ENCODE peak calls at places on chromosomes 1 and 21, in seven cellular contexts. One of them, this sample, is unnamed.
A peak's percentile ranks its signal among the peaks of the same experiment; 100 is the strongest.

GRCh38 chr21:28745131-28746055 is 247.3 kb downstream of the LTN1 start:
- DNase-seq in uterus: peak; percentile 80
- DNase-seq in C1 segment of cervical spinal cord: no peak
- DNase-seq in small intestine: peak; percentile 83
- DNase-seq in germinal center: peak; percentile 45
- DNase-seq in amniotic epithelial cell: peak; percentile 89
- DNase-seq in central memory CD4-positive, alpha-beta T cell: peak; percentile 55
- DNase-seq in this sample: peak; percentile 61

GRCh38 chr1:182169203-182169602 is 107.7 kb upstream of the ZNF648 start:
- DNase-seq in uterus: no peak
- DNase-seq in C1 segment of cervical spinal cord: no peak
- DNase-seq in small intestine: no peak
- DNase-seq in germinal center: no peak
- DNase-seq in amniotic epithelial cell: no peak
- DNase-seq in central memory CD4-positive, alpha-beta T cell: no peak
- DNase-seq in this sample: no peak

GRCh38 chr1:186854102-186854501 is 25.4 kb downstream of the PLA2G4A start:
- DNase-seq in uterus: no peak
- DNase-seq in C1 segment of cervical spinal cord: no peak
- DNase-seq in small intestine: no peak
- DNase-seq in germinal center: no peak
- DNase-seq in amniotic epithelial cell: no peak
- DNase-seq in central memory CD4-positive, alpha-beta T cell: no peak
- DNase-seq in this sample: no peak

GRCh38 chr1:30423570-30423969 is 299.8 kb downstream of the MATN1 start:
- DNase-seq in uterus: no peak
- DNase-seq in C1 segment of cervical spinal cord: no peak
- DNase-seq in small intestine: no peak
- DNase-seq in germinal center: no peak
- DNase-seq in amniotic epithelial cell: no peak
- DNase-seq in central memory CD4-positive, alpha-beta T cell: no peak
- DNase-seq in this sample: no peak

GRCh38 chr1:246528933-246529731 is 22.1 kb upstream of the SMYD3 start:
- DNase-seq in uterus: no peak
- DNase-seq in C1 segment of cervical spinal cord: no peak
- DNase-seq in small intestine: no peak
- DNase-seq in germinal center: no peak
- DNase-seq in amniotic epithelial cell: no peak
- DNase-seq in central memory CD4-positive, alpha-beta T cell: no peak
- DNase-seq in this sample: no peak

GRCh38 chr1:196438324-196438723 is 169.9 kb downstream of the KCNT2 start:
- DNase-seq in uterus: no peak
- DNase-seq in C1 segment of cervical spinal cord: no peak
- DNase-seq in small intestine: peak; percentile 5
- DNase-seq in germinal center: no peak
- DNase-seq in amniotic epithelial cell: peak; percentile 32
- DNase-seq in central memory CD4-positive, alpha-beta T cell: no peak
- DNase-seq in this sample: peak; percentile 9

GRCh38 chr1:56200921-56201320 is 378.4 kb downstream of the PLPP3 start:
- DNase-seq in uterus: no peak
- DNase-seq in C1 segment of cervical spinal cord: no peak
- DNase-seq in small intestine: no peak
- DNase-seq in germinal center: no peak
- DNase-seq in amniotic epithelial cell: peak; percentile 35
- DNase-seq in central memory CD4-positive, alpha-beta T cell: no peak
- DNase-seq in this sample: no peak

GRCh38 chr1:55214903-55215193 is 316 bp downstream of the USP24 start:
- DNase-seq in uterus: peak; percentile 32
- DNase-seq in C1 segment of cervical spinal cord: no peak
- DNase-seq in small intestine: no peak
- DNase-seq in germinal center: no peak
- DNase-seq in amniotic epithelial cell: peak; percentile 41
- DNase-seq in central memory CD4-positive, alpha-beta T cell: no peak
- DNase-seq in this sample: no peak

GRCh38 chr1:210364479-210364878 is 35.8 kb downstream of the HHAT start:
- DNase-seq in uterus: no peak
- DNase-seq in C1 segment of cervical spinal cord: no peak
- DNase-seq in small intestine: no peak
- DNase-seq in germinal center: no peak
- DNase-seq in amniotic epithelial cell: no peak
- DNase-seq in central memory CD4-positive, alpha-beta T cell: no peak
- DNase-seq in this sample: no peak

GRCh38 chr21:36959020-36959835 is 7.2 kb downstream of the HLCS start:
- DNase-seq in uterus: no peak
- DNase-seq in C1 segment of cervical spinal cord: no peak
- DNase-seq in small intestine: no peak
- DNase-seq in germinal center: no peak
- DNase-seq in amniotic epithelial cell: no peak
- DNase-seq in central memory CD4-positive, alpha-beta T cell: no peak
- DNase-seq in this sample: peak; percentile 28

GRCh38 chr1:177864530-177865305 is 105.1 kb downstream of the SEC16B start:
- DNase-seq in uterus: no peak
- DNase-seq in C1 segment of cervical spinal cord: no peak
- DNase-seq in small intestine: peak; percentile 5
- DNase-seq in germinal center: no peak
- DNase-seq in amniotic epithelial cell: no peak
- DNase-seq in central memory CD4-positive, alpha-beta T cell: no peak
- DNase-seq in this sample: no peak

GRCh38 chr1:15088146-15089025 is 65.2 kb upstream of the TMEM51 start:
- DNase-seq in uterus: peak; percentile 66
- DNase-seq in C1 segment of cervical spinal cord: no peak
- DNase-seq in small intestine: no peak
- DNase-seq in germinal center: no peak
- DNase-seq in amniotic epithelial cell: peak; percentile 52
- DNase-seq in central memory CD4-positive, alpha-beta T cell: no peak
- DNase-seq in this sample: no peak

GRCh38 chr1:33972676-33973395 is 109.0 kb downstream of the HMGB4 start:
- DNase-seq in uterus: no peak
- DNase-seq in C1 segment of cervical spinal cord: no peak
- DNase-seq in small intestine: no peak
- DNase-seq in germinal center: no peak
- DNase-seq in amniotic epithelial cell: no peak
- DNase-seq in central memory CD4-positive, alpha-beta T cell: no peak
- DNase-seq in this sample: no peak

GRCh38 chr21:36699026-36699545 is at the start of gene SIM2:
- DNase-seq in uterus: no peak
- DNase-seq in C1 segment of cervical spinal cord: no peak
- DNase-seq in small intestine: no peak
- DNase-seq in germinal center: no peak
- DNase-seq in amniotic epithelial cell: no peak
- DNase-seq in central memory CD4-positive, alpha-beta T cell: no peak
- DNase-seq in this sample: peak; percentile 68

GRCh38 chr1:185440877-185441276 is 123.8 kb upstream of the IVNS1ABP start:
- DNase-seq in uterus: no peak
- DNase-seq in C1 segment of cervical spinal cord: no peak
- DNase-seq in small intestine: no peak
- DNase-seq in germinal center: no peak
- DNase-seq in amniotic epithelial cell: peak; percentile 69
- DNase-seq in central memory CD4-positive, alpha-beta T cell: no peak
- DNase-seq in this sample: peak; percentile 56

GRCh38 chr21:35400233-35400939 is 351.3 kb upstream of the RUNX1 start:
- DNase-seq in uterus: no peak
- DNase-seq in C1 segment of cervical spinal cord: no peak
- DNase-seq in small intestine: peak; percentile 82
- DNase-seq in germinal center: peak; percentile 44
- DNase-seq in amniotic epithelial cell: peak; percentile 84
- DNase-seq in central memory CD4-positive, alpha-beta T cell: peak; percentile 56
- DNase-seq in this sample: peak; percentile 51

GRCh38 chr21:38661296-38662223 is 144.2 kb upstream of the ETS2 start:
- DNase-seq in uterus: peak; percentile 17
- DNase-seq in C1 segment of cervical spinal cord: no peak
- DNase-seq in small intestine: peak; percentile 30
- DNase-seq in germinal center: no peak
- DNase-seq in amniotic epithelial cell: peak; percentile 59
- DNase-seq in central memory CD4-positive, alpha-beta T cell: no peak
- DNase-seq in this sample: no peak

GRCh38 chr1:154490327-154490726 is 11.7 kb upstream of the TDRD10 start:
- DNase-seq in uterus: no peak
- DNase-seq in C1 segment of cervical spinal cord: no peak
- DNase-seq in small intestine: no peak
- DNase-seq in germinal center: no peak
- DNase-seq in amniotic epithelial cell: no peak
- DNase-seq in central memory CD4-positive, alpha-beta T cell: no peak
- DNase-seq in this sample: no peak

GRCh38 chr21:46193829-46194373 is 9.6 kb upstream of the SPATC1L start:
- DNase-seq in uterus: no peak
- DNase-seq in C1 segment of cervical spinal cord: no peak
- DNase-seq in small intestine: no peak
- DNase-seq in germinal center: no peak
- DNase-seq in amniotic epithelial cell: no peak
- DNase-seq in central memory CD4-positive, alpha-beta T cell: no peak
- DNase-seq in this sample: no peak

GRCh38 chr1:168110896-168111545 is 25.7 kb downstream of the GPR161 start:
- DNase-seq in uterus: no peak
- DNase-seq in C1 segment of cervical spinal cord: no peak
- DNase-seq in small intestine: no peak
- DNase-seq in germinal center: no peak
- DNase-seq in amniotic epithelial cell: no peak
- DNase-seq in central memory CD4-positive, alpha-beta T cell: no peak
- DNase-seq in this sample: no peak

GRCh38 chr1:172657586-172657985 is 1.3 kb upstream of the FASLG start:
- DNase-seq in uterus: no peak
- DNase-seq in C1 segment of cervical spinal cord: no peak
- DNase-seq in small intestine: no peak
- DNase-seq in germinal center: no peak
- DNase-seq in amniotic epithelial cell: no peak
- DNase-seq in central memory CD4-positive, alpha-beta T cell: no peak
- DNase-seq in this sample: no peak

GRCh38 chr1:21216835-21217811 is 40.4 kb upstream of the EIF4G3 start:
- DNase-seq in uterus: peak; percentile 51
- DNase-seq in C1 segment of cervical spinal cord: no peak
- DNase-seq in small intestine: peak; percentile 63
- DNase-seq in germinal center: peak; percentile 67
- DNase-seq in amniotic epithelial cell: peak; percentile 40
- DNase-seq in central memory CD4-positive, alpha-beta T cell: peak; percentile 50
- DNase-seq in this sample: peak; percentile 16

GRCh38 chr1:150484431-150484830 is 2.8 kb upstream of the TARS2 start:
- DNase-seq in uterus: no peak
- DNase-seq in C1 segment of cervical spinal cord: no peak
- DNase-seq in small intestine: no peak
- DNase-seq in germinal center: no peak
- DNase-seq in amniotic epithelial cell: peak; percentile 54
- DNase-seq in central memory CD4-positive, alpha-beta T cell: no peak
- DNase-seq in this sample: no peak

GRCh38 chr1:100769906-100770646 is 50.5 kb downstream of the VCAM1 start:
- DNase-seq in uterus: no peak
- DNase-seq in C1 segment of cervical spinal cord: no peak
- DNase-seq in small intestine: no peak
- DNase-seq in germinal center: no peak
- DNase-seq in amniotic epithelial cell: no peak
- DNase-seq in central memory CD4-positive, alpha-beta T cell: no peak
- DNase-seq in this sample: no peak

GRCh38 chr21:29546071-29546470 is 247.3 kb downstream of the BACH1 start:
- DNase-seq in uterus: no peak
- DNase-seq in C1 segment of cervical spinal cord: no peak
- DNase-seq in small intestine: no peak
- DNase-seq in germinal center: no peak
- DNase-seq in amniotic epithelial cell: no peak
- DNase-seq in central memory CD4-positive, alpha-beta T cell: no peak
- DNase-seq in this sample: no peak

GRCh38 chr1:61491497-61491896 is 233.4 kb downstream of the TM2D1 start:
- DNase-seq in uterus: peak; percentile 41
- DNase-seq in C1 segment of cervical spinal cord: no peak
- DNase-seq in small intestine: no peak
- DNase-seq in germinal center: no peak
- DNase-seq in amniotic epithelial cell: peak; percentile 7
- DNase-seq in central memory CD4-positive, alpha-beta T cell: no peak
- DNase-seq in this sample: peak; percentile 78

GRCh38 chr1:204041803-204042505 is 31.0 kb upstream of the SOX13 start:
- DNase-seq in uterus: peak; percentile 57
- DNase-seq in C1 segment of cervical spinal cord: no peak
- DNase-seq in small intestine: no peak
- DNase-seq in germinal center: no peak
- DNase-seq in amniotic epithelial cell: peak; percentile 22
- DNase-seq in central memory CD4-positive, alpha-beta T cell: no peak
- DNase-seq in this sample: no peak

GRCh38 chr1:9687876-9688582 is 36.5 kb downstream of the PIK3CD start:
- DNase-seq in uterus: peak; percentile 27
- DNase-seq in C1 segment of cervical spinal cord: no peak
- DNase-seq in small intestine: peak; percentile 14
- DNase-seq in germinal center: no peak
- DNase-seq in amniotic epithelial cell: peak; percentile 21
- DNase-seq in central memory CD4-positive, alpha-beta T cell: no peak
- DNase-seq in this sample: no peak

GRCh38 chr1:115727706-115728249 is 40.7 kb downstream of the CASQ2 start:
- DNase-seq in uterus: peak; percentile 67
- DNase-seq in C1 segment of cervical spinal cord: no peak
- DNase-seq in small intestine: no peak
- DNase-seq in germinal center: no peak
- DNase-seq in amniotic epithelial cell: peak; percentile 99
- DNase-seq in central memory CD4-positive, alpha-beta T cell: no peak
- DNase-seq in this sample: peak; percentile 19

GRCh38 chr1:108117908-108118902 is 81.9 kb downstream of the SLC25A24 start:
- DNase-seq in uterus: no peak
- DNase-seq in C1 segment of cervical spinal cord: no peak
- DNase-seq in small intestine: no peak
- DNase-seq in germinal center: no peak
- DNase-seq in amniotic epithelial cell: peak; percentile 86
- DNase-seq in central memory CD4-positive, alpha-beta T cell: no peak
- DNase-seq in this sample: peak; percentile 68

GRCh38 chr1:3464649-3465025 is 10.2 kb downstream of the ARHGEF16 start:
- DNase-seq in uterus: no peak
- DNase-seq in C1 segment of cervical spinal cord: no peak
- DNase-seq in small intestine: no peak
- DNase-seq in germinal center: no peak
- DNase-seq in amniotic epithelial cell: no peak
- DNase-seq in central memory CD4-positive, alpha-beta T cell: no peak
- DNase-seq in this sample: no peak

GRCh38 chr1:14777516-14778506 is 179.3 kb downstream of the KAZN start:
- DNase-seq in uterus: no peak
- DNase-seq in C1 segment of cervical spinal cord: no peak
- DNase-seq in small intestine: no peak
- DNase-seq in germinal center: no peak
- DNase-seq in amniotic epithelial cell: no peak
- DNase-seq in central memory CD4-positive, alpha-beta T cell: no peak
- DNase-seq in this sample: no peak